ENCODE peak calls at places on chromosomes 5 and 9, in seven cellular contexts. One of them, this sample, is unnamed.
A peak's percentile ranks its signal among the peaks of the same experiment; 100 is the strongest.

GRCh38 chr5:139438707-139439012 is 665 bp downstream of the DNAJC18 start:
- DNase-seq in PC-9: no peak
- DNase-seq in MM.1S: no peak
- DNase-seq in H1: no peak
- DNase-seq in fibroblast of lung: no peak
- DNase-seq in PC-3: no peak
- DNase-seq in neural progenitor cell: peak; percentile 8
- DNase-seq in this sample: no peak

GRCh38 chr9:38699337-38699736 is 20.6 kb downstream of the FAM240B start:
- DNase-seq in H1: no peak
- DNase-seq in PC-3: no peak
- DNase-seq in MM.1S: no peak
- DNase-seq in PC-9: no peak
- DNase-seq in fibroblast of lung: no peak
- DNase-seq in neural progenitor cell: no peak
- DNase-seq in this sample: no peak

GRCh38 chr5:151068571-151069197 is 12.2 kb downstream of the TNIP1 start:
- DNase-seq in PC-9: no peak
- DNase-seq in H1: no peak
- DNase-seq in PC-3: no peak
- DNase-seq in neural progenitor cell: no peak
- DNase-seq in MM.1S: no peak
- DNase-seq in fibroblast of lung: no peak
- DNase-seq in this sample: no peak

GRCh38 chr9:17578911-17579793 is at the start of gene SH3GL2:
- DNase-seq in H1: peak; percentile 74
- DNase-seq in PC-3: peak; percentile 61
- DNase-seq in neural progenitor cell: peak; percentile 80
- DNase-seq in fibroblast of lung: peak; percentile 38
- DNase-seq in PC-9: no peak
- DNase-seq in MM.1S: peak; percentile 74
- DNase-seq in this sample: peak; percentile 35

GRCh38 chr9:129141066-129142041 is 30.1 kb downstream of the PTPA start:
- DNase-seq in MM.1S: no peak
- DNase-seq in neural progenitor cell: peak; percentile 34
- DNase-seq in H1: no peak
- DNase-seq in fibroblast of lung: peak; percentile 95
- DNase-seq in PC-3: no peak
- DNase-seq in PC-9: no peak
- DNase-seq in this sample: peak; percentile 69

GRCh38 chr9:130193119-130193518 is 20.9 kb downstream of the NCS1 start:
- DNase-seq in fibroblast of lung: no peak
- DNase-seq in PC-3: no peak
- DNase-seq in MM.1S: no peak
- DNase-seq in neural progenitor cell: peak; percentile 41
- DNase-seq in H1: no peak
- DNase-seq in PC-9: no peak
- DNase-seq in this sample: no peak

GRCh38 chr9:81499021-81499454 is 190.3 kb downstream of the TLE1 start:
- DNase-seq in PC-3: peak; percentile 53
- DNase-seq in fibroblast of lung: peak; percentile 93
- DNase-seq in H1: no peak
- DNase-seq in MM.1S: no peak
- DNase-seq in PC-9: no peak
- DNase-seq in neural progenitor cell: no peak
- DNase-seq in this sample: no peak

GRCh38 chr5:152255411-152255810 is 149.7 kb downstream of the NMUR2 start:
- DNase-seq in fibroblast of lung: no peak
- DNase-seq in PC-3: no peak
- DNase-seq in H1: no peak
- DNase-seq in MM.1S: no peak
- DNase-seq in neural progenitor cell: no peak
- DNase-seq in PC-9: no peak
- DNase-seq in this sample: no peak

GRCh38 chr9:70574222-70574837 is 159.9 kb upstream of the KLF9 start:
- DNase-seq in neural progenitor cell: peak; percentile 33
- DNase-seq in fibroblast of lung: peak; percentile 88
- DNase-seq in H1: no peak
- DNase-seq in PC-9: no peak
- DNase-seq in PC-3: no peak
- DNase-seq in MM.1S: no peak
- DNase-seq in this sample: no peak

GRCh38 chr5:127337876-127338275 is 47.3 kb downstream of the MEGF10 start:
- DNase-seq in PC-3: no peak
- DNase-seq in neural progenitor cell: no peak
- DNase-seq in fibroblast of lung: no peak
- DNase-seq in H1: no peak
- DNase-seq in PC-9: no peak
- DNase-seq in MM.1S: no peak
- DNase-seq in this sample: no peak

GRCh38 chr9:136546697-136547481 is 1.0 kb upstream of the NOTCH1 start:
- DNase-seq in PC-3: peak; percentile 50
- DNase-seq in H1: no peak
- DNase-seq in fibroblast of lung: peak; percentile 89
- DNase-seq in neural progenitor cell: peak; percentile 64
- DNase-seq in MM.1S: peak; percentile 37
- DNase-seq in PC-9: peak; percentile 67
- DNase-seq in this sample: peak; percentile 56

GRCh38 chr9:78131969-78132687 is 100.5 kb upstream of the GNAQ start:
- DNase-seq in neural progenitor cell: no peak
- DNase-seq in H1: no peak
- DNase-seq in PC-9: no peak
- DNase-seq in MM.1S: no peak
- DNase-seq in PC-3: peak; percentile 2
- DNase-seq in fibroblast of lung: no peak
- DNase-seq in this sample: peak; percentile 49

GRCh38 chr5:90680831-90681420 is 122.3 kb downstream of the ADGRV1 start:
- DNase-seq in PC-9: no peak
- DNase-seq in fibroblast of lung: no peak
- DNase-seq in neural progenitor cell: no peak
- DNase-seq in PC-3: peak; percentile 11
- DNase-seq in H1: no peak
- DNase-seq in MM.1S: no peak
- DNase-seq in this sample: no peak

GRCh38 chr9:136370687-136371530 is 2.6 kb downstream of the CARD9 start:
- DNase-seq in PC-3: no peak
- DNase-seq in fibroblast of lung: peak; percentile 36
- DNase-seq in PC-9: no peak
- DNase-seq in H1: no peak
- DNase-seq in neural progenitor cell: no peak
- DNase-seq in MM.1S: no peak
- DNase-seq in this sample: no peak

DNA sequence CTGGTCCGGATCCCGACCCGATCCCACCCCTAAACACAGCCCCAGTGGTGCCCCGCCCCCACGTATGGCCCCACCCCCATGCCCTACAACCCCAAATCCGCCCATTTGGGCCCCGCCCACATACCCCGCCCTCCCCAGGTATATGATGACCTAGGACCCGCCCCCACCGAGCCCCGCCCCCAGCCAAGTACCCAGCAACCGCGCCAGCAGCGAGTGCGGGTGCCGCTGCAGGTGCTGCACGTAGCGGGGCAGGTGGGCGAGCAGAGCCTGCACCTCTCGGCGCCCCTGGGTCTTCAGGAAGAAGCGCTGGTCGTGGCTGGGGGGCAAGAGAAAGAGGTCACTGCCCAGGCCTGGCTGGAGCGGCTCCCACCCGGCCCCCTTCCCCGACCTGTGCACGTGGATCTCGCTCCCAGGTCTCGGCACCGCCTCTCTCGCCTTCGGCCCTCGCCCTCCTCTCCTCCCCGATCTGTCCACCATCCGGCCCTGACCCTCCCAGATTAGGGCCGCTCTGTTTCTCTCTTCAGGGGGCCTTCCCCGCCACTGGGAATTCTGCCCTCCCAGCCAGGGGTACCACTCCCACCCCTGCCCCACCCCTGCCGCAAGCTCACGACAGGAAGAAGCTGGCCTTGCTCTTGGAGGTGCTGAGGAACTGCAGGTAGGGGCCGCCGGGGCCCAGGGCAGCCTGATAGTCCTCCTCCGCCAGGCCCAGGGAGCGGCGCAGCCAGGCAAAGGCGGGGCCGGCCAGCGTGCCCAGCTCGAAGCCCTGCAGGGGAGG is 2.9 kb downstream of the PIP5KL1 start:
- DNase-seq in MM.1S: peak; percentile 82
- DNase-seq in PC-3: peak; percentile 50
- DNase-seq in fibroblast of lung: no peak
- DNase-seq in neural progenitor cell: peak; percentile 86
- DNase-seq in PC-9: no peak
- DNase-seq in H1: peak; percentile 84
- DNase-seq in this sample: peak; percentile 44
- H3K4me2 ChIP-seq in MM.1S: peak overlapping the region; percentile 96
- H3K4me2 ChIP-seq in PC-3: peak overlapping the region; percentile 80
- H3K4me2 ChIP-seq in fibroblast of lung: no peak overlapping the region
- H3K4me2 ChIP-seq in neural progenitor cell: peak overlapping the region; percentile 96
- H3K4me2 ChIP-seq in PC-9: peak overlapping the region; percentile 91
- H3K4me2 ChIP-seq in H1: peak overlapping the region; percentile 96
- H3K4me2 ChIP-seq in this sample: peak overlapping the region; percentile 93

GRCh38 chr9:107737610-107737986 is 248.0 kb upstream of the KLF4 start:
- DNase-seq in PC-9: no peak
- DNase-seq in fibroblast of lung: no peak
- DNase-seq in PC-3: no peak
- DNase-seq in H1: no peak
- DNase-seq in neural progenitor cell: no peak
- DNase-seq in MM.1S: no peak
- DNase-seq in this sample: no peak
- H3K27ac ChIP-seq in PC-9: no peak overlapping the region
- H3K27ac ChIP-seq in fibroblast of lung: peak overlapping the region; percentile 97
- H3K27ac ChIP-seq in PC-3: peak overlapping the region; percentile 98
- H3K27ac ChIP-seq in H1: no peak overlapping the region
- H3K27ac ChIP-seq in neural progenitor cell: no peak overlapping the region
- H3K27ac ChIP-seq in MM.1S: no peak overlapping the region
- H3K27ac ChIP-seq in this sample: peak overlapping the region; percentile 43

DNA sequence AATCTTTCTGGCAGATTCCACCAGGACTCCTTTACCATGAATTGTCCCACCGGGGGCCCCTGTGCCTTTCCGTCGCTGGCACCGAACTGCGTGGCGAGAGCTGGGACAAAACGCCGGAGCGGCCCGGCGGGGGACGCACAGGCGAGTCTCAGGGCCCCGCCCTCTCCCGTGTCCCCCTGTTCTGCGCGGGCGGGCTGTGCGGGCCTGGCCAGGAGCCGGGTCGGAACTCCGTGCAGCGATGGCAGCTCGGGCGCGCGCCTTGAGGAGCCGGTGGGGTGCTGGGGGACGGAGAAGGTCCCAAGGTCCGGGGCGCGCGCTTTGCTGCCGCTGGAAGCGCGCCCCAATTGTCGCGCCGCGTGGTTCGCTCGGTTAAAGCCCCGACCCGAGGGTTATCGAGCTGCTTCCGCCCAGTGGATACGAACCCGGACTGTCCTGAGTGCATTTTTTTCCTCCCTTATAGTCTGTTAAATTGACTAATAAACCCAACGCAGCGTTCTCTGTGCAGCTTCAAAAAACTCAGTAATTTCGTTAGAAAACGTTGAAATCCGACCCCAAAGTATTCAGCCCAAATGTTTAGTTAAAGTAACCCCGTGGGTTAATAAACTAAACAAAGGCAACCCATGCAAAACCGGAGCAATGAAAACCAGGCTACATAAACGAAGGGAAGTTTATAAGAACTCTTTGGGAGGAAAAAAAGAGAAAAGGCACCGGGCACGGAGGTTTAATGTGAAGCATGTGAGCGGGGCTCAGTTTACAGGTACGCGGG is 125.4 kb downstream of the TMEM174 start:
- DNase-seq in H1: no peak
- DNase-seq in fibroblast of lung: peak; percentile 85
- DNase-seq in PC-9: no peak
- DNase-seq in MM.1S: no peak
- DNase-seq in neural progenitor cell: peak; percentile 57
- DNase-seq in PC-3: no peak
- DNase-seq in this sample: peak; percentile 14
- TF ChIP-seq EZH2 in H1: peak; percentile 94
- TF ChIP-seq EZH2 in fibroblast of lung: peak; percentile 58
- TF ChIP-seq EZH2 in PC-9: no peak
- TF ChIP-seq EZH2 in MM.1S: no peak
- TF ChIP-seq EZH2 in neural progenitor cell: peak; percentile 98
- TF ChIP-seq EZH2 in PC-3: no peak
- TF ChIP-seq EZH2 in this sample: peak; percentile 62

DNA sequence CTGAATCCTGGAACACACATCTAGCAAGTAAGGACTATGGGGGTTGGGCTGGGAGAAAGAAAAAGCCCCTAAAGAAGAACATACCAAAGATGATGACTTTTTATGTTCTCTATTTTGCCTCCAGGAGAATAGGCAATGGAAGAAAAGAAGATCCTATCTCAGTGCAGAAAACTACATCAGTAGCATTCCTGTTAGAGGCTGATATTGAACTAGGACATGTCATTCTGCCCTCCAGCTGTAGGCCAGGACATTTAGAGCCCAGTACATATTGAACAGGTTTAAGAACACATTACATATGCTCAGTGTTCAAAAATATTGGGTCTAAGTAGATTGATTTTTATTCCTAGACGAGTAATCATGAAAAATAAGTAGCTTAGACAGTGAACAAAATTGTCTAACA is 24.7 kb downstream of the PRLR start:
- DNase-seq in PC-3: no peak
- DNase-seq in fibroblast of lung: no peak
- DNase-seq in MM.1S: no peak
- DNase-seq in H1: no peak
- DNase-seq in neural progenitor cell: no peak
- DNase-seq in PC-9: no peak
- DNase-seq in this sample: no peak
- H3K4me2 ChIP-seq in PC-3: no peak overlapping the region
- H3K4me2 ChIP-seq in fibroblast of lung: no peak overlapping the region
- H3K4me2 ChIP-seq in MM.1S: no peak overlapping the region
- H3K4me2 ChIP-seq in H1: no peak overlapping the region
- H3K4me2 ChIP-seq in neural progenitor cell: no peak overlapping the region
- H3K4me2 ChIP-seq in PC-9: no peak overlapping the region
- H3K4me2 ChIP-seq in this sample: no peak overlapping the region

DNA sequence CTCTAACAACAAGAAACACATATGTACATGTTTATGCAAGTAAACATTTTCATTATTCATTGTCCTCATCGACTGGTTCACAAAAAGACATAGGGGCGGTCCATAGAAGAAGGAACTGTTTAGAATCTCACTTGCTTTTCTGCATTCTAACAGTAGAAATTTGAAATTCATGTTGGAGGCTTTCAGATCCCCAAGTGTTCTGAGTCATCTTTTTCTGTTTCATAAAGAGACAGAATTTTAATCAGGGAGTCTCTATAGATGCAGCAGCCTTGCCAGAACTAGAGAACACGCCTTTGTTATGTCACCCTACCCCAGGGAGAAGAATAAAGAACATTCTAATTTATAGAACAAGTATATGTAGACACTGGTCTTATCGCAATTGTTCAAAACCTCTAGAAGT is 324.3 kb downstream of the GABRG2 start:
- DNase-seq in PC-3: no peak
- DNase-seq in MM.1S: no peak
- DNase-seq in fibroblast of lung: no peak
- DNase-seq in PC-9: no peak
- DNase-seq in H1: no peak
- DNase-seq in neural progenitor cell: no peak
- DNase-seq in this sample: no peak
- H3K27ac ChIP-seq in PC-3: no peak overlapping the region
- H3K27ac ChIP-seq in MM.1S: no peak overlapping the region
- H3K27ac ChIP-seq in fibroblast of lung: no peak overlapping the region
- H3K27ac ChIP-seq in PC-9: no peak overlapping the region
- H3K27ac ChIP-seq in H1: no peak overlapping the region
- H3K27ac ChIP-seq in neural progenitor cell: no peak overlapping the region
- H3K27ac ChIP-seq in this sample: no peak overlapping the region